ENCODE peak calls at places on chromosomes 7 and 10, in four cellular contexts. Z is K562, Q is GM12878, Y is HepG2. P is an unnamed sample.
A peak's percentile ranks its signal among the peaks of the same experiment; 100 is the strongest.

GRCh38 chr7:29723599-29723998 is 82.7 kb upstream of the WIPF3 start:
- DNase-seq in Z (peak; percentile 19), Q (no peak), Y (no peak), P (no peak)

GRCh38 chr7:135939-136338 is 56.4 kb upstream of the FAM20C start:
- DNase-seq in Z (no peak), Q (no peak), Y (no peak), P (no peak)

GRCh38 chr10:72081772-72082590 is 6.4 kb downstream of the SPOCK2 start:
- DNase-seq in Z (no peak), Q (no peak), Y (no peak), P (no peak)

GRCh38 chr10:78062296-78062695 is 28.6 kb downstream of the RPS24 start:
- DNase-seq in Z (no peak), Q (no peak), Y (no peak), P (no peak)

GRCh38 chr7:5472432-5473315 is 49.0 kb upstream of the TNRC18 start:
- DNase-seq in Z (peak; percentile 86), Q (no peak), Y (peak; percentile 49), P (no peak)

GRCh38 chr10:2197663-2198062 is 460.3 kb upstream of the ADARB2 start:
- DNase-seq in Z (no peak), Q (no peak), Y (no peak), P (no peak)

GRCh38 chr10:103576862-103577261 is 83.4 kb downstream of the NEURL1 start:
- DNase-seq in Z (no peak), Q (no peak), Y (peak; percentile 63), P (no peak)

GRCh38 chr7:42831051-42831952 is 80.6 kb downstream of the C7orf25 start:
- DNase-seq in Z (peak; percentile 16), Q (no peak), Y (peak; percentile 5), P (peak; percentile 40)

DNA sequence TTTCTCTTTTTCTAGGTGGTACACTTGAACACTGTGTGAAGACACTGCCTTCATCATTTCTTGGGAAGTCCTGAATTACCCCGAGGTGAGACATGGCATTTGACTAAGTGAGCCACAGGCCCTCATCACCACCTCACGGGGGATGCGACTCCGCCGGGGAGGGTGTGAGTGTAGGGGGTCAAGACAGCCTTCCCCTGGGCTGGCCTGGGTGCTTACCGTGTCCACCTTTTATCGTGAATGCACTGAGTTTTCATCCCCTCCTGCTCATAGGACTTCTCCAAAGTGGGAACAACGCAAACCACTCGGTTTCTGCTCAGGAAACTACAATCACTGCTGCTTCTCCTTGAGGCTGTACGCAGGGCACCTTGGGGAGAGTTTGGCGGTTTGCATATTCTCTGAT is 176.9 kb downstream of the SH2D4B start:
- DNase-seq in Z (no peak), Q (no peak), Y (no peak), P (no peak)
- TF ChIP-seq SP1 in Z (no peak), Q (no peak), Y (no peak), P (no peak)

GRCh38 chr10:69644658-69645295 is 14.7 kb downstream of the FAM241B start:
- DNase-seq in Z (peak; percentile 69), Q (no peak), Y (peak; percentile 21), P (peak; percentile 77)
- TF ChIP-seq NR2C2 in Z (no peak), Q (no peak), Y (no peak), P (no peak)

DNA sequence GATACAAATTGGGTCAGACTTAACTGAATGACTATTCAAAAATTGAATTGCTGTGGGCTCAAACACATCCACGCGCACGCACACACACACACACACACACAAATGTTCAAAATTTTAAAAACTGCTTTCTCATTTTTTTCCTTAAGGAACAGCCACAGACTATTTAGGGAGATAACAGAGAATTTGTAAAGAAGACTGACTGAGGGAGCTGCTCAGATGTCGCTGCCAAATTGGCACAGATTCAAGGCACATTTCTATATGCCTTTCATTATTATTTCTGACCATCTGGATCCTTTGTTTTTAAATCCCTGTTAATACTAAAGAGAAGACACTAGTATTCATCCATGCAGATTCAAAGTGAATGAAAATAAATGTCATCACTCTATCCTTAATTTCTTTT is 154.8 kb downstream of the DGKB start:
- DNase-seq in Z (no peak), Q (no peak), Y (no peak), P (no peak)
- TF ChIP-seq SP1 in Z (no peak), Q (no peak), Y (no peak), P (no peak)

DNA sequence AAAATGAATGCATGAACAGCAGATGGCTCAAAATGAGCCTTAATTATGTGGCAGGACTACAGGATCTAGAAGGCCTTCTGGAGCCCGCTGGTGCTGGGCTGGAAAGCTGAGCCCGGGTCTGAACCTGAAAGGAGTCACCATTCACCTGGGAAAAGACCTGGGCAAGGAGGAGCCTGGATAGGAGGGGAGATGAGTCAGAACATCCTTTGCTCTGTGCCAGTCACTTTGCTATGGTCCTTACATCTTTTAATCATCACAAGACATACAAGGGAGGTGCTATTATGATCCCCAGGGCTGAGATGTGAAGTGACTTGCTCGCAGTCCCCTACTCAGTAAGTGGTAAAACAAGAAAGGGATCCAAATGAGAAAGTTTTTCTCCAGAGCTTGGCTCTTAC is 16.9 kb upstream of the SLC18A2 start:
- DNase-seq in Z (no peak), Q (no peak), Y (no peak), P (no peak)
- TF ChIP-seq NR2C2 in Z (no peak), Q (no peak), Y (no peak), P (no peak)

GRCh38 chr7:92740713-92741126 is 95.7 kb downstream of the CDK6 start:
- DNase-seq in Z (no peak), Q (no peak), Y (no peak), P (no peak)
- TF ChIP-seq SP1 in Z (no peak), Q (no peak), Y (no peak), P (no peak)

DNA sequence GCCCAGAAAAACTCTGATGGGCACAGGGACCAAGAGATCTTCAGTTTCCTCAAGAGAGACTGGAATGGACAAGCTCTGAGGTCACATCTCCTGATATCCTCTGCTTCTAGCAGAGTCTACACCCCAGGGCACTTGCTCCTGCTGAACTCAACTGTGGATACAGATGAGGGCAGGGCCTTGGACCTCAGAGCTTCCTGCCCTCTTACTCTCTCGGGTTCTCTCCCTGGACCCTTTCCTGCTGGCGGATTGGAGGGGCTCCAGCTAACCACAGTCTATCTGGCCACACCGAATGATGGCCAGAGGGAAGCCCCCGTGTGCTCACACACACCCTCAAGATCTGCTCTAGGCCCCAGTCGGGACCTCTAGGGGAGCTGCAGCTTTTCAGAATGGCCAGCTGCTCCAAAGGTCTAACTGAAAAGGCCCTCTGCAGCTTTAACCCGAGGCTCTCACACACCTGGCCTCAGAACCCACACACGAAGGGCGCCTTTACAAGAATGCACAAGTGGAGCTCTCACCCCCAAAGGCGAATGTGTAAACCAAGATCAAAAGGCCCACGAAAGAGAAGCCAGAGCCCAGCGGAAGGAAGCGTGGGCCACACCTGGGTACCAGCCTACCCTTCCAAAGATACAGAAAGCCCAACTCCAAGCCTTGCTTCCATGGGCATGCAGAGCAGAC is 65.5 kb downstream of the FAM53B start:
- DNase-seq in Z (no peak), Q (no peak), Y (no peak), P (no peak)
- TF ChIP-seq NR2C2 in Z (no peak), Q (no peak), Y (no peak), P (no peak)

GRCh38 chr10:119470920-119471702 is 71.4 kb downstream of the RGS10 start:
- DNase-seq in Z (no peak), Q (no peak), Y (no peak), P (no peak)

GRCh38 chr10:119469846-119470245 is 72.7 kb downstream of the RGS10 start:
- DNase-seq in Z (no peak), Q (no peak), Y (no peak), P (no peak)

GRCh38 chr10:119466655-119467054 is 75.9 kb downstream of the RGS10 start:
- DNase-seq in Z (no peak), Q (no peak), Y (no peak), P (no peak)

GRCh38 chr10:119469325-119469707 is 73.2 kb downstream of the RGS10 start:
- DNase-seq in Z (no peak), Q (no peak), Y (no peak), P (no peak)

DNA sequence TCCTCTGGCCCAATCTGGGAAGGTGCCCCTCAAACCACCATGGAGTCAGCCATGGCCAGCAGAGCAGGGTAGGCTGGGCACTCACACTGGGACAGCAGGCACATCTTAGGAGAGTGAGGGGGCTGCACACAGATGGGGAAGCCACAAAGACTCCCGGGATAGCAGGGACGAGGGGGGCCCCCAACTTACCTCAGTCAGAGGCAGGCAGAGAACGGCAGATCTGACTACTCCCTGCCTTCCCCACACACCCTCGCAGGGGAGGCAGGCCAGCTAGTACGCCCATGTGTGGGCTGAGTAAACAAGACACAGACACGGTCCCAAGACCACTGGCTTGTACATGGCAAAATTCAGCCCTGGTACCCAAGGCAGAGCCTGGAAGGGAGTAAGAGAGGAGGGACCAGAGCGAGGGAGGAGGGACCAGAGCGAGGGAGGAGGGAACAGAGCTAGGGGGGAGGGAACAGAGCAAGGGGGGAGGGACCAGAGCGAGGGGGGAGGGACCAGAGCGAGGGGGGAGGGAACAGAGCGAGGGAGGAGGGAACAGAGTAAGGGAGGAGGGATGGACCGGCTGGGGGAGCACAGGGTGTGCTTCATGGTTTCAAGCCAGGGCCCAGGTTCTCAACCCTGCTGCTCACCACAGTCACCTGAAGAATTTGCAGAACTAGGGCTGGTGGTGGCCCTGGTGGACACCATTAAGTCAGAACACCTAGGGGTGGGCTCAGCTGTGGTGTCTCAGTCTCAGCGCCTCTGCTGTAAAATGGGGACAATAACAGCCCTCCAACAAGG is 73.8 kb downstream of the RGS10 start:
- DNase-seq in Z (peak; percentile 33), Q (no peak), Y (no peak), P (no peak)
- TF ChIP-seq SP1 in Z (no peak), Q (no peak), Y (no peak), P (no peak)